ENCODE peak calls at places on chromosome 21, in six cellular contexts. A, W, J, O, E and Y are unnamed samples. For H3K4me1, the result is how much of the 10 kb centered on the place peaks cover.

GRCh38 chr21:31732891-31733520 is 1.1 kb upstream of the SCAF4 start:
- DNase-seq in A (peak), W (no peak), J (peak), O (no peak), E (no peak), Y (peak)

GRCh38 chr21:45266518-45267389 is 20.9 kb downstream of the POFUT2 start:
- DNase-seq in A (no peak), W (no peak), J (peak), O (no peak), E (peak), Y (no peak)

GRCh38 chr21:33036430-33037162 is 10.9 kb downstream of the OLIG2 start:
- DNase-seq in A (peak), W (no peak), J (no peak), O (no peak), E (peak), Y (peak)

GRCh38 chr21:29443398-29444010 is 144.8 kb downstream of the BACH1 start:
- DNase-seq in A (no peak), W (no peak), J (no peak), O (no peak), E (no peak), Y (no peak)

GRCh38 chr21:34088752-34089151 is 15.4 kb downstream of the MRPS6 start:
- DNase-seq in A (no peak), W (no peak), J (no peak), O (no peak), E (no peak), Y (no peak)

GRCh38 chr21:45572783-45573451 is 30.7 kb upstream of the SLC19A1 start:
- DNase-seq in A (no peak), W (no peak), J (peak), O (no peak), E (no peak), Y (no peak)

GRCh38 chr21:33686386-33686785 is 44.1 kb downstream of the ITSN1 start:
- DNase-seq in A (no peak), W (no peak), J (no peak), O (no peak), E (no peak), Y (no peak)

GRCh38 chr21:45525153-45525909 is 16.9 kb downstream of the SLC19A1 start:
- DNase-seq in A (no peak), W (no peak), J (no peak), O (no peak), E (no peak), Y (no peak)

GRCh38 chr21:25708467-25709065 is 26.1 kb downstream of the ATP5PF start:
- DNase-seq in A (peak), W (peak), J (no peak), O (no peak), E (peak), Y (peak)

GRCh38 chr21:29176721-29177120 is 46.3 kb downstream of the MAP3K7CL start:
- DNase-seq in A (no peak), W (no peak), J (no peak), O (no peak), E (no peak), Y (no peak)

GRCh38 chr21:26546698-26547097 is 26.4 kb downstream of the CYYR1 start:
- DNase-seq in A (no peak), W (no peak), J (no peak), O (no peak), E (no peak), Y (no peak)

GRCh38 chr21:39258207-39258606 is 55.2 kb downstream of the BRWD1 start:
- DNase-seq in A (no peak), W (no peak), J (no peak), O (no peak), E (no peak), Y (peak)

GRCh38 chr21:27476696-27477095 is 509.8 kb upstream of the ADAMTS5 start:
- DNase-seq in A (peak), W (no peak), J (no peak), O (no peak), E (peak), Y (no peak)

GRCh38 chr21:34910396-34910795 is 138.7 kb downstream of the RUNX1 start:
- DNase-seq in A (no peak), W (no peak), J (no peak), O (no peak), E (no peak), Y (no peak)

GRCh38 chr21:25895565-25896205 is 160.9 kb downstream of the GABPA start:
- DNase-seq in A (peak), W (no peak), J (no peak), O (no peak), E (peak), Y (no peak)

GRCh38 chr21:34830386-34831140 is 161.8 kb downstream of the CLIC6 start:
- DNase-seq in A (no peak), W (no peak), J (no peak), O (no peak), E (no peak), Y (no peak)

GRCh38 chr21:26179501-26179900 is 8.9 kb upstream of the APP start:
- DNase-seq in A (no peak), W (no peak), J (no peak), O (no peak), E (no peak), Y (no peak)

GRCh38 chr21:23968722-23969647 is 1638.3 kb downstream of the MRPL39 start:
- DNase-seq in A (peak), W (peak), J (peak), O (peak), E (no peak), Y (peak)

GRCh38 chr21:31781737-31782136 is 49.8 kb upstream of the SCAF4 start:
- DNase-seq in A (peak), W (no peak), J (no peak), O (no peak), E (peak), Y (no peak)

GRCh38 chr21:18877932-18878331 is 474.3 kb upstream of the TMPRSS15 start:
- DNase-seq in A (no peak), W (no peak), J (no peak), O (no peak), E (no peak), Y (no peak)

GRCh38 chr21:34157456-34158025 is 84.2 kb downstream of the MRPS6 start:
- DNase-seq in A (no peak), W (no peak), J (no peak), O (no peak), E (no peak), Y (no peak)

GRCh38 chr21:46390603-46391545 is 66.9 kb downstream of the PCNT start:
- DNase-seq in A (no peak), W (no peak), J (no peak), O (no peak), E (no peak), Y (no peak)

GRCh38 chr21:45019076-45019886 is 55.1 kb upstream of the ADARB1 start:
- DNase-seq in A (no peak), W (no peak), J (no peak), O (no peak), E (peak), Y (peak)

GRCh38 chr21:42209801-42210479 is 9.0 kb upstream of the ABCG1 start:
- DNase-seq in A (no peak), W (no peak), J (no peak), O (no peak), E (peak), Y (peak)

GRCh38 chr21:42208801-42209490 is 10.0 kb upstream of the ABCG1 start:
- DNase-seq in A (no peak), W (no peak), J (no peak), O (no peak), E (no peak), Y (peak)

GRCh38 chr21:42212261-42212660 is 6.7 kb upstream of the ABCG1 start:
- DNase-seq in A (no peak), W (no peak), J (no peak), O (no peak), E (no peak), Y (peak)

GRCh38 chr21:42203936-42204335 is 15.0 kb upstream of the ABCG1 start:
- DNase-seq in A (no peak), W (no peak), J (no peak), O (no peak), E (no peak), Y (no peak)

GRCh38 chr21:42207426-42207825 is 11.5 kb upstream of the ABCG1 start:
- DNase-seq in A (no peak), W (no peak), J (no peak), O (no peak), E (no peak), Y (no peak)
- H2BK15ac ChIP-seq in A (no peak), W (no peak), J (no peak), O (no peak), E (no peak), Y (no peak)

DNA sequence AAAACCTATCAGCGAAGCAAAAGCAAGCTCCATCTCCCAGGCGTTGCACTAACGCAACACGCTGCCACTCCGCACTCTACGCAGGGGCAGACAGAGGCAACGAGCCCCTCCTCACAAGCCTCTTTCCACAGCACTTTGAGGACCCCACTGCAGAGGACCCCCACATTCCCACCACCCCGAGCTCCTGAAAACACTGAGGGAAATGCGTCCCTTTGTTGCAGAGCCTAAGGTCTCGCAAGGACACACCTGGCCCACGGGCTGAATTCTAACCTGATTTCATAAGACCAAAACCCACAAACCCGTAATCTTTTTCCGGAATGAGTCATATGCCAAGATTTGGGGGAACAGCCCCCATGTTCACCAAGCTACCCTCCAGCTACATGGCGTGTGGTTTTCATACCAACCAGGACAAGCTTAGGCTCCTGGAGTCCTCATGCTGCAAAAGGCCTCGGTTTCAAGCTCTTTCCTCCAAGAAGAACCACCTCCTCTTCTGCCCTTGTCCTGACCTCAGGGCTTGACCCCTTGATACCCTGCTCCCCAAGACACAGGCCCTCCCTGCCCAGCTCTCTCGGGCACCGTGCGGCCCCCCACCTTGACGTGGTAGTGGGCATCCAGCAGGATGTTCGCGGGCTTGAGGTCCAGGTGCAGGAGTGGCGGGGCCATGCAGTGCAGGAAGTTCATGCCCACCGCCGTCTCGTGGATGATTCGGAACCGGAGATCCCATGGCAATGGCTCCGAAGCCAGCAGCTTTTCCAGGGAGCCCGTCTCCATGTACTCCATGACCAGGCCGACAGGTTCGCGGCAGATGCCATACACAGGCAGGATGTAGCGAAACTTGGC is 10.7 kb downstream of the RIPK4 start:
- DNase-seq in A (no peak), W (no peak), J (no peak), O (no peak), E (no peak), Y (no peak)
- H3K4me1 ChIP-seq in A (under half), W (under half), J (under half), O (under half), E (under half), Y (under half)

GRCh38 chr21:41972511-41973205 is 18.8 kb upstream of the C2CD2 start:
- DNase-seq in A (no peak), W (no peak), J (no peak), O (no peak), E (no peak), Y (no peak)

GRCh38 chr21:41970751-41971653 is 17.2 kb upstream of the C2CD2 start:
- DNase-seq in A (no peak), W (no peak), J (no peak), O (no peak), E (no peak), Y (no peak)

GRCh38 chr21:41967708-41968107 is 13.9 kb upstream of the C2CD2 start:
- DNase-seq in A (no peak), W (no peak), J (no peak), O (no peak), E (no peak), Y (no peak)

GRCh38 chr21:41971891-41972290 is 18.1 kb upstream of the C2CD2 start:
- DNase-seq in A (no peak), W (no peak), J (no peak), O (no peak), E (no peak), Y (no peak)

DNA sequence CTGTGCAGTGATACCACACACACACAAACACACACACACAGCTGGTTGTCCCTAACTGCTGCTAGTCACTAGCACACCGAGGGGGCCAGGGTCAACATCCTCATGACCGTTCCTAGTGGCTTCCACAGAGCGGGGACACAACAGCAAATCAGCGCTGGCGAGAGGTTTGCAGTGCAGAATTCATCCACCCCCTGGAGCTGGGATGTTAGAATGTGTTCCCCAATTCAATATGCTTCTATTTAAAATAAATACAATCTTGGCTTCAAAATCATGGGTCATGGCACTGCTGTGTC is 16.2 kb upstream of the C2CD2 start:
- DNase-seq in A (no peak), W (no peak), J (no peak), O (no peak), E (no peak), Y (no peak)
- H2BK15ac ChIP-seq in A (no peak), W (no peak), J (no peak), O (peak), E (no peak), Y (no peak)

GRCh38 chr21:36696390-36696639 is 2.6 kb upstream of the SIM2 start:
- DNase-seq in A (no peak), W (no peak), J (peak), O (no peak), E (no peak), Y (peak)

GRCh38 chr21:36696640-36697472 is 2.1 kb upstream of the SIM2 start:
- DNase-seq in A (peak), W (no peak), J (peak), O (no peak), E (no peak), Y (peak)

GRCh38 chr21:36699026-36699545 is at the start of gene SIM2:
- DNase-seq in A (peak), W (peak), J (peak), O (no peak), E (no peak), Y (peak)

GRCh38 chr21:36698160-36699025 is 522 bp upstream of the SIM2 start:
- DNase-seq in A (peak), W (peak), J (peak), O (no peak), E (no peak), Y (peak)

DNA sequence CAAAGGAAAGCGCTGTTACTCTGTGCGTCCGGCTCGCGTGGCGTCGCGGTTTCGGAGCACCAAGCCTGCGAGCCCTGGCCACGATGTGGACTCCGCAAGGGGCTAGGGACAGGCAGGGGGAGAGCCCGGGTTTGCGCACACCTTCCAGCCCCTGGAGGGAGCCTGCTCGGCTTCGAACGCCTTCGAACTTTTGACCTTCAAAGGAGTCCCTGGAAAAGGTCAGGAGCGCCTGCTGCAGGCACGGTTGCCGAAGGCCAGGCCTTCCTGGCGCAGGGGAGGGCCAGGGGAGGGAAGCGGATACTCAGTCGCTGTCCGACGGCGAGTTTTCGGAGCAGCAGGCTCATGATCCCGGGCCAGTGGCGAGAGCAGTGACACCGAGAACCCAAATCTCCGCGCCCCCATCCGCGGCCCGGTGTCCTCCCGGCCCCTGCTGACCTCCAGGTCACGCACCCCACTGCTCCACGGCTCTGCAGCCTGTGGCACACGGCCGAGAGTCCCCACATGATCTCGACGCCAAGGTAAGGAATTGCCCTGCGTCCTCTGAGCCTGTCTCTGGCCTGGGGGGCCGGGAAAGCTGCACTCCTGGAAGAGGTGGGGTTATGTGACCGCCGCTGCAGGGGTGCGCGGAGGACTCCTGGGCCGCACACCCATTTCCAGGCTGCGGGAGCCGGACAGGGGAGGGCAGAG is 1.3 kb upstream of the SIM2 start:
- DNase-seq in A (no peak), W (no peak), J (peak), O (no peak), E (no peak), Y (peak)
- H3K4me1 ChIP-seq in A (under half), W (under half), J (under half), O (half or more), E (half or more), Y (under half)

GRCh38 chr21:41641821-41642368 is 125.0 kb downstream of the RIPK4 start:
- DNase-seq in A (peak), W (no peak), J (no peak), O (no peak), E (peak), Y (peak)
- H2BK15ac ChIP-seq in A (peak), W (no peak), J (no peak), O (no peak), E (no peak), Y (no peak)

GRCh38 chr21:43731476-43731875 is 12.5 kb downstream of the PDXK start:
- DNase-seq in A (no peak), W (no peak), J (no peak), O (no peak), E (no peak), Y (no peak)
- H3K4me1 ChIP-seq in A (under half), W (under half), J (under half), O (under half), E (half or more), Y (under half)